ENCODE peak calls at places on chromosomes 2 and 18, in four cellular contexts. Z, C, H and Q are unnamed samples.

GRCh38 chr2:240571314-240571973 is 3.2 kb downstream of the RNPEPL1 start:
- DNase-seq in Z (no peak), C (no peak), H (peak; percentile 31), Q (no peak)

GRCh38 chr18:78794031-78794430 is 185.6 kb upstream of the SALL3 start:
- DNase-seq in Z (no peak), C (no peak), H (no peak), Q (no peak)

GRCh38 chr2:199019898-199020507 is 437.7 kb downstream of the SATB2 start:
- DNase-seq in Z (peak; percentile 65), C (peak; percentile 85), H (no peak), Q (peak; percentile 33)

GRCh38 chr2:30444283-30444682 is 2.8 kb upstream of the LCLAT1 start:
- DNase-seq in Z (peak; percentile 19), C (no peak), H (no peak), Q (peak; percentile 20)

GRCh38 chr2:162416446-162416845 is 72.5 kb downstream of the GCA start:
- DNase-seq in Z (no peak), C (no peak), H (no peak), Q (no peak)

GRCh38 chr18:62485684-62486083 is 37.1 kb upstream of the ZCCHC2 start:
- DNase-seq in Z (peak; percentile 78), C (no peak), H (no peak), Q (peak; percentile 72)

GRCh38 chr2:44572196-44572900 is 210.6 kb downstream of the CAMKMT start:
- DNase-seq in Z (no peak), C (no peak), H (no peak), Q (no peak)

GRCh38 chr2:9997936-9998335 is 45.4 kb upstream of the KLF11 start:
- DNase-seq in Z (no peak), C (no peak), H (no peak), Q (no peak)

GRCh38 chr2:67237288-67237687 is 159.8 kb upstream of the ETAA1 start:
- DNase-seq in Z (no peak), C (no peak), H (no peak), Q (no peak)

GRCh38 chr2:105376010-105376409 is 22.8 kb downstream of the FHL2 start:
- DNase-seq in Z (peak; percentile 63), C (no peak), H (no peak), Q (no peak)

GRCh38 chr2:134657650-134658250 is 61.0 kb downstream of the TMEM163 start:
- DNase-seq in Z (peak; percentile 1), C (peak; percentile 41), H (no peak), Q (peak; percentile 1)

GRCh38 chr2:149330127-149331022 is at the start of gene LYPD6:
- DNase-seq in Z (peak; percentile 27), C (no peak), H (peak; percentile 86), Q (peak; percentile 79)

GRCh38 chr2:160075171-160075570 is 12.8 kb upstream of the PLA2R1 start:
- DNase-seq in Z (peak; percentile 95), C (no peak), H (no peak), Q (peak; percentile 84)

GRCh38 chr2:151334082-151334815 is 23.1 kb upstream of the TNFAIP6 start:
- DNase-seq in Z (peak; percentile 97), C (no peak), H (no peak), Q (peak; percentile 90)

GRCh38 chr2:151337643-151338042 is 19.7 kb upstream of the TNFAIP6 start:
- DNase-seq in Z (peak; percentile 63), C (no peak), H (no peak), Q (peak; percentile 32)

GRCh38 chr2:151343073-151343472 is 14.3 kb upstream of the TNFAIP6 start:
- DNase-seq in Z (no peak), C (no peak), H (no peak), Q (no peak)

GRCh38 chr2:151338115-151338514 is 19.3 kb upstream of the TNFAIP6 start:
- DNase-seq in Z (no peak), C (no peak), H (no peak), Q (no peak)

GRCh38 chr2:151339168-151339567 is 18.2 kb upstream of the TNFAIP6 start:
- DNase-seq in Z (no peak), C (no peak), H (no peak), Q (no peak)
- H3K4me3 ChIP-seq in Z (no peak overlapping the region), C (no peak overlapping the region), H (peak overlapping the region; percentile 37), Q (no peak overlapping the region)

GRCh38 chr2:116440104-116440653 is 1374.3 kb upstream of the DDX18 start:
- DNase-seq in Z (no peak), C (no peak), H (no peak), Q (no peak)

DNA sequence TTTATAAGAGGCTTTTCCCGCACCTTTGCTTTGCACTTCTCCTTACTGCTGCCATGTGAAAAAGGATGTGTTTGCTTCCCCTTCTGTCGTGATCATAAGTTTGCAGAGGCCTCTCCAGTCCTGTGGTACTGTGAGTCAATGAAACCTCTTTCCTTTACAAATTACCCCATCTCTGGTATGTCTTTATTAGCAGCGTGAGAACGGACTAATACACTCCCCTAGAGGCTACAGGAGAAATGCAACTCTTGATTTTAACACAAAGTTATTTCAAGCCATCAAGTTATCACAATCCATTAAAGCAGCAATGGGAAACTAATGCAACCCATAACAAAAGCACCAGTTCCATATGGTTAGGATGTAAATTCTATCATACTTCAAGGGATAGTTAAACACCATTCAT is 1378.8 kb upstream of the DDX18 start:
- DNase-seq in Z (no peak), C (no peak), H (no peak), Q (no peak)
- TF ChIP-seq CTCF in Z (no peak), C (no peak), H (no peak), Q (no peak)

DNA sequence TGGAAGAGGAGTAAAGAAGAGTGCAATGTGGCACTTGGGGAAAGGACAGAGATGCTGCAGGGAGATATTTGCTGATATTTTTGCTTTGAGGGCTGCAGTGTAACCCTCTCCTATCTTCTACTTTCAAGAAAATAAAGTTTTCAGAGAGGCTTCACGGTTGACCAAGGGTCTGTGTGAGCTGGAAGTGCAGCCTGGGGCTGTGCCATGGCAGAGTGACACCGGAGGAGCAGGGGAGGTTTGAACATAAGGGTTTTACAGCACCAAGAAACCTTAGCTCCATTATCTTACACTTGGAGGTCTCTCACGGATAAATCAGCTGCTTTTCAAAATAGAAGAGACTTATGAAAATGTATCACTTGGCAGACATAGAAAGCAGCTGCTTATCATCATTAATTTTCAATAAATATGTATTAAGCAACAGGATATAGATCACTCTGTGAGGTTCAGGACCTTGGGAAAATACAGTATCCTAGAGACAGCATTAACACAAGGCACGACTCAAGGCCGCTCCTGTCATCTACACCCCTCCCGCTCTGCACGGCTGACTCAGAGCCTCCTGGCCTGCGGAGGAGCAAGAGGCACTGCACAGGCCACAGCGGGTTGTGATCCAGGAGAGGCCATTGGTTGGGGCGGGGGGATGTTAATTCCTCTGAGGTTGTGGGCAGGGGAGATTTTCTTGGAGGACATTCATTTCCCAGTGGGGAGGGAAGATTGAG is 127.8 kb downstream of the COPS8 start:
- DNase-seq in Z (peak; percentile 90), C (no peak), H (no peak), Q (peak; percentile 93)
- H3K4me3 ChIP-seq in Z (no peak overlapping the region), C (no peak overlapping the region), H (no peak overlapping the region), Q (no peak overlapping the region)

DNA sequence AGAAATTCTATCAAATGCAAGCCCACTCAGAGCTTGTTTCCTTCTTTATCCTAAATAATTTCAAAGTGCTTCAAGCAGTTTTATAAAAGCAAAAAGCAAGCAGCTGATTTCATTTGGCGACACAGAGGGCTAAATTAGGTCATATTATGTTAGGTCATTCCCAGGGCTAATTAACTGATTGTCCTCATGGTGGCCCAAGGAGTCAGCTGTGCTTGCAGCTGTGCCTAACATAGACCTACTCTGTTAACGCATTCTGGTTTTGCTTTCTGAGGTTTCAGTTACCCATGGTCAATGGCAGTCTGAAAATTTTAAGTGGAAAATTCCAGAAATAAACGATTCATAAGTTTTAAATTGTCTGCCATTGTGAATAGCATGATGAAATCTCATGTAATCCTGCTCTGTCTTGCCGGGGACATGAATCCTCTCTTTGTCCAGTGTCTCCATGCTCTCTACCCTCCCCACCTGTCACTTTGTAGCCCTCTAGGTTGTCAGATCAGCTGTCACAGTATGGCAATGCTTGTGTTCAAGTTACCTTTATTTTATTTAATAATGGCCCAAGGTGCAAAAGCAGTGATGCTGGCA is 168.7 kb downstream of the KCNS3 start:
- DNase-seq in Z (peak; percentile 13), C (no peak), H (no peak), Q (peak; percentile 19)
- TF ChIP-seq CTCF in Z (no peak), C (no peak), H (no peak), Q (no peak)

GRCh38 chr2:233413529-233414272 is 59.4 kb downstream of the DGKD start:
- DNase-seq in Z (peak; percentile 56), C (no peak), H (peak; percentile 58), Q (peak; percentile 71)

GRCh38 chr2:233413046-233413445 is 58.8 kb downstream of the DGKD start:
- DNase-seq in Z (peak; percentile 72), C (no peak), H (no peak), Q (peak; percentile 62)

GRCh38 chr2:233414777-233415570 is 60.7 kb downstream of the DGKD start:
- DNase-seq in Z (peak; percentile 51), C (no peak), H (no peak), Q (no peak)

GRCh38 chr2:233412405-233412804 is 58.1 kb downstream of the DGKD start:
- DNase-seq in Z (no peak), C (no peak), H (no peak), Q (no peak)

GRCh38 chr2:233414273-233414654 is 60.0 kb downstream of the DGKD start:
- DNase-seq in Z (peak; percentile 25), C (no peak), H (no peak), Q (peak; percentile 32)
- H3K4me3 ChIP-seq in Z (no peak overlapping the region), C (no peak overlapping the region), H (no peak overlapping the region), Q (no peak overlapping the region)

GRCh38 chr18:3264362-3264761 is 2.4 kb downstream of the MYL12B start:
- DNase-seq in Z (no peak), C (no peak), H (no peak), Q (no peak)

GRCh38 chr18:3262234-3263171 is 570 bp downstream of the MYL12B start:
- DNase-seq in Z (peak; percentile 50), C (peak; percentile 53), H (no peak), Q (peak; percentile 46)

GRCh38 chr18:3261035-3261392 is 919 bp upstream of the MYL12B start:
- DNase-seq in Z (no peak), C (no peak), H (no peak), Q (no peak)

GRCh38 chr18:3257627-3258120 is 4.3 kb upstream of the MYL12B start:
- DNase-seq in Z (no peak), C (no peak), H (no peak), Q (no peak)

DNA sequence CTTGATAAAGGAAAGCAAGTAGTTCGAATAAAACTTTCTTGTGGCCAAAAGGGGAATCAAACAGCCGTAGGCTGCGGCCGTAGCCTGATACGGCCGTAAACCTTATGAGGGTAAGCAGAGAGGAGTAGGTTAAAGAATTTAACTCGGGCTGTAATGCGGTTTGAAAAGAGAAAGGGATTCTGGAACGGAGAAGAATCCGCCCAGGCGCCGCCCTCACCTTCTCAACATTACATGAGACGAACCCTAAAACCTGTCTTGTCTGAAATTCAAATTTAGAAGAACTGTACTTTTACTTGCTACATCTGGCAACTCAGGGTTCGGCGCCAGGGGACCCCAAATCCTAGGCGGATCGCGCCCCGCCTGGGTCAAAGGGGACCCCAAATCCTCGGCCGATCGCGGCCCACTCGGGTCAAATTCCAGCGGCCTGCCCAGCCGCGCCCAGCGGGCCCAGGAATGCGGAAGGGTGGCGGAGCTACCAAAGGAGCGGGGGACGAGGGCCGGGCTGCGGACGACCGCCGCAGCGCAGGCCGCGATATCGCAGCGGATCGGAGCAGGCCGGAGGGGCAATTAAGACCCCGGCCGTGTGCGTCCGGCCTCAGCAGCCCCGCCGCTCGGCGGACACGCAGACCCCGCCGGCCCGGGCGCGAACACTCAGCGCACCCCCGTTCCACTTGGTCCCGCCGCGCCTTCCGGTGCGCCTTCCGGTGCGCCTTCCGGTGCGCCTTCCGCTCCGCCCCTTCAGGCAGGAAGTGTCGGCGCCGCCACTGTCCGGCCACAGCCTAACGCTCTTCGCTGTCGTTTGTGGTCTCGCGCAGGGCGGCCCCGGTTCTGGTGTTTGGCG is at the start of gene MYL12B:
- DNase-seq in Z (peak; percentile 76), C (peak; percentile 88), H (peak; percentile 87), Q (peak; percentile 76)
- TF ChIP-seq CTCF in Z (no peak), C (no peak), H (peak; percentile 35), Q (no peak)

GRCh38 chr2:72028351-72028995 is 119.2 kb downstream of the CYP26B1 start:
- DNase-seq in Z (no peak), C (no peak), H (no peak), Q (no peak)
- H3K4me3 ChIP-seq in Z (no peak overlapping the region), C (no peak overlapping the region), H (no peak overlapping the region), Q (no peak overlapping the region)